ENCODE peak calls at places on chromosomes 6 and 20, in eight cellular contexts. T is NCI-H2081; Z is NCI-H524; L is NCI-H1105; H is head of caudate nucleus; Q is hypothalamus; F is cardiac septum; B is activated T-cell treated with anti-CD3 and anti-CD28 coated beads, Interleukin-2, amount 50 U/mL, for 4 hours. W is an unnamed sample.

GRCh38 chr6:24798740-24799540 is at the start of gene ARMH2:
- DNase-seq in T (no peak), F (no peak), L (no peak), Q (no peak), Z (no peak), H (no peak), B (no peak), W (no peak)

GRCh38 chr6:154239392-154239791 is 117.2 kb downstream of the IPCEF1 start:
- DNase-seq in H (no peak), L (no peak), B (no peak), Z (no peak), Q (no peak), T (no peak), F (no peak), W (no peak)

GRCh38 chr6:46751658-46752057 is 4.9 kb downstream of the ANKRD66 start:
- DNase-seq in Z (no peak), F (no peak), L (no peak), T (no peak), B (no peak), H (no peak), Q (no peak), W (no peak)

GRCh38 chr6:168243812-168244376 is 75.7 kb downstream of the DACT2 start:
- DNase-seq in B (no peak), H (no peak), Q (no peak), Z (no peak), F (no peak), L (no peak), T (no peak), W (no peak)

GRCh38 chr6:43328528-43328927 is 19.9 kb upstream of the CRIP3 start:
- DNase-seq in T (no peak), B (no peak), Q (no peak), Z (no peak), F (no peak), H (no peak), L (no peak), W (no peak)

GRCh38 chr6:21201181-21201580 is 392.4 kb upstream of the SOX4 start:
- DNase-seq in Z (peak), T (no peak), H (no peak), B (no peak), L (no peak), Q (no peak), F (no peak), W (no peak)

GRCh38 chr6:109531446-109531845 is 48.4 kb upstream of the ZBTB24 start:
- DNase-seq in B (no peak), Q (no peak), Z (no peak), F (no peak), L (no peak), H (no peak), T (no peak), W (no peak)

GRCh38 chr6:85726206-85726605 is 83.5 kb upstream of the SYNCRIP start:
- DNase-seq in Z (no peak), Q (no peak), B (no peak), T (no peak), L (no peak), H (no peak), F (no peak), W (no peak)

GRCh38 chr6:31351734-31352496 is 5.1 kb downstream of the HLA-B start:
- DNase-seq in H (no peak), F (no peak), L (no peak), T (no peak), Z (no peak), Q (no peak), B (no peak), W (no peak)

GRCh38 chr6:16503919-16504554 is 257.2 kb downstream of the ATXN1 start:
- DNase-seq in Q (no peak), L (no peak), T (no peak), F (no peak), Z (no peak), H (no peak), B (no peak), W (no peak)

GRCh38 chr20:41818991-41819390 is 200.8 kb upstream of the CHD6 start:
- DNase-seq in F (no peak), T (no peak), Q (no peak), Z (no peak), B (no peak), L (no peak), H (peak), W (no peak)

GRCh38 chr6:39859025-39859424 is 66.8 kb downstream of the DAAM2 start:
- DNase-seq in B (no peak), T (no peak), L (no peak), Z (no peak), F (no peak), Q (no peak), H (no peak), W (no peak)

GRCh38 chr6:41546866-41547798 is 951 bp downstream of the FOXP4 start:
- DNase-seq in B (no peak), Z (peak), F (no peak), H (peak), L (peak), T (no peak), Q (peak), W (peak)

GRCh38 chr20:8376940-8377339 is 244.9 kb downstream of the PLCB1 start:
- DNase-seq in T (no peak), L (no peak), Z (no peak), F (no peak), H (no peak), Q (no peak), B (no peak), W (no peak)

GRCh38 chr6:41008011-41008410 is 31.0 kb downstream of the UNC5CL start:
- DNase-seq in B (no peak), F (no peak), T (no peak), H (no peak), L (no peak), Q (no peak), Z (no peak), W (no peak)

GRCh38 chr6:101534821-101535220 is 141.3 kb downstream of the GRIK2 start:
- DNase-seq in B (no peak), Q (no peak), H (no peak), F (no peak), Z (no peak), L (no peak), T (no peak), W (no peak)

GRCh38 chr6:88813045-88813444 is 150.4 kb downstream of the RNGTT start:
- DNase-seq in B (no peak), Z (no peak), T (peak), Q (no peak), L (no peak), F (no peak), H (no peak), W (no peak)

GRCh38 chr6:87907521-87907920 is 140.1 kb upstream of the SPACA1 start:
- DNase-seq in L (no peak), H (no peak), T (no peak), Z (no peak), B (no peak), Q (no peak), F (no peak), W (no peak)

GRCh38 chr6:36230376-36230775 is 33.8 kb downstream of the BRPF3 start:
- DNase-seq in B (no peak), T (no peak), H (no peak), L (no peak), Z (no peak), F (no peak), Q (no peak), W (no peak)

GRCh38 chr6:156933201-156934053 is 156.2 kb downstream of the ARID1B start:
- DNase-seq in Z (peak), F (no peak), Q (no peak), T (peak), B (no peak), L (peak), H (no peak), W (peak)

GRCh38 chr20:38730989-38731737 is 6.9 kb downstream of the SLC32A1 start:
- DNase-seq in L (peak), B (peak), H (peak), Q (peak), Z (peak), T (peak), F (no peak), W (peak)

GRCh38 chr20:38032585-38033329 is 499 bp downstream of the TTI1 start:
- DNase-seq in Z (no peak), L (peak), Q (no peak), T (peak), H (no peak), B (no peak), F (no peak), W (no peak)

GRCh38 chr20:1822564-1823420 is 72.4 kb upstream of the SIRPA start:
- DNase-seq in F (no peak), H (no peak), Q (no peak), B (no peak), L (no peak), T (no peak), Z (no peak), W (no peak)

GRCh38 chr6:147029923-147030322 is 174.3 kb upstream of the STXBP5 start:
- DNase-seq in F (no peak), T (no peak), H (no peak), L (no peak), Q (no peak), B (no peak), Z (peak), W (no peak)

GRCh38 chr6:5071216-5071615 is 13.9 kb upstream of the PPP1R3G start:
- DNase-seq in T (no peak), Z (no peak), L (no peak), Q (no peak), F (no peak), B (no peak), H (no peak), W (no peak)

GRCh38 chr20:53162251-53162835 is 190.2 kb downstream of the TSHZ2 start:
- DNase-seq in T (no peak), F (no peak), L (no peak), B (no peak), H (no peak), Q (no peak), Z (peak), W (no peak)

GRCh38 chr6:71886184-71887005 is at the start of gene RIMS1:
- DNase-seq in L (peak), B (no peak), H (peak), F (no peak), Z (peak), T (peak), Q (peak), W (peak)

GRCh38 chr6:4509506-4509905 is 266.7 kb upstream of the CDYL start:
- DNase-seq in H (no peak), F (no peak), B (no peak), Z (no peak), Q (no peak), L (no peak), T (no peak), W (no peak)

W was measured in D341Med.